ENCODE peak calls at places on chromosomes 11 and 22, in four cellular contexts. D is K562, P is SK-N-SH, W is GM12878. B is an unnamed sample.

GRCh38 chr22:49464024-49464423 is 363.6 kb downstream of the BRD1 start:
- DNase-seq in D (no peak), P (no peak), W (no peak), B (no peak)

GRCh38 chr11:122197055-122197987 is 81.3 kb upstream of the BLID start:
- DNase-seq in D (no peak), P (no peak), W (no peak), B (no peak)

GRCh38 chr11:105226062-105226461 is 86.5 kb upstream of the CARD18 start:
- DNase-seq in D (no peak), P (no peak), W (no peak), B (no peak)

GRCh38 chr11:65590240-65590738 is 5.3 kb downstream of the KCNK7 start:
- DNase-seq in D (no peak), P (no peak), W (no peak), B (no peak)

GRCh38 chr11:134393638-134394037 is 18.4 kb downstream of the B3GAT1 start:
- DNase-seq in D (peak; percentile 56), P (peak; percentile 81), W (no peak), B (peak; percentile 33)

GRCh38 chr11:108019870-108020540 is 11.3 kb downstream of the CUL5 start:
- DNase-seq in D (peak; percentile 79), P (no peak), W (no peak), B (no peak)

GRCh38 chr11:107496011-107496410 is 38.4 kb upstream of the CWF19L2 start:
- DNase-seq in D (no peak), P (no peak), W (no peak), B (no peak)

GRCh38 chr22:19959043-19959586 is 17.5 kb upstream of the TXNRD2 start:
- DNase-seq in D (peak; percentile 100), P (peak; percentile 32), W (no peak), B (peak; percentile 98)

GRCh38 chr11:118353084-118353710 is 6.2 kb upstream of the UBE4A start:
- DNase-seq in D (peak; percentile 37), P (peak; percentile 20), W (no peak), B (no peak)

GRCh38 chr11:47464479-47464878 is 15.5 kb upstream of the RAPSN start:
- DNase-seq in D (peak; percentile 16), P (no peak), W (no peak), B (peak; percentile 20)

DNA sequence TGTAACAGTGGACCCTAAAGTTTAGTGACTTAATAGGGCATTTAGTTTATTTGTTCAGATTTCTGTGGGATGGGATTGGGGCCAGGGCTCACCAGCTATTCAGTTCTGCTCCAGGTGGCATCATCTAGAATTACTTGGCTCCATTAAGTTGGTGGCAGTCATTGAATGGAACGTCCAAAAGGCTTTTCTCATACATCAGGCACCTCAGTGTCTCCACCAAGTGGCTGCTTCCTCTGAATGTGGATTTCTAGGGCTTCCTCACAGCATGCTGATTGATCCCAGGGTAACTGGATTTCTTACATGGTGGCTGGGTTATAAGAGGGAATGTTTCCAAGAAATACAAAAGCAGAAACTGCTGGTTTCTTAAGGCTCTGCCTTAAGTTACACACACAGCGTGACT is 34.7 kb downstream of the USP47 start:
- DNase-seq in D (peak; percentile 59), P (no peak), W (no peak), B (no peak)
- TF ChIP-seq CTCF in D (peak; percentile 58), P (no peak), W (peak; percentile 29), B (no peak)

GRCh38 chr22:41528132-41528766 is 16.0 kb downstream of the POLR3H start:
- DNase-seq in D (no peak), P (no peak), W (no peak), B (no peak)
- TF ChIP-seq USF1 in D (no peak), P (no peak), W (no peak), B (no peak)

DNA sequence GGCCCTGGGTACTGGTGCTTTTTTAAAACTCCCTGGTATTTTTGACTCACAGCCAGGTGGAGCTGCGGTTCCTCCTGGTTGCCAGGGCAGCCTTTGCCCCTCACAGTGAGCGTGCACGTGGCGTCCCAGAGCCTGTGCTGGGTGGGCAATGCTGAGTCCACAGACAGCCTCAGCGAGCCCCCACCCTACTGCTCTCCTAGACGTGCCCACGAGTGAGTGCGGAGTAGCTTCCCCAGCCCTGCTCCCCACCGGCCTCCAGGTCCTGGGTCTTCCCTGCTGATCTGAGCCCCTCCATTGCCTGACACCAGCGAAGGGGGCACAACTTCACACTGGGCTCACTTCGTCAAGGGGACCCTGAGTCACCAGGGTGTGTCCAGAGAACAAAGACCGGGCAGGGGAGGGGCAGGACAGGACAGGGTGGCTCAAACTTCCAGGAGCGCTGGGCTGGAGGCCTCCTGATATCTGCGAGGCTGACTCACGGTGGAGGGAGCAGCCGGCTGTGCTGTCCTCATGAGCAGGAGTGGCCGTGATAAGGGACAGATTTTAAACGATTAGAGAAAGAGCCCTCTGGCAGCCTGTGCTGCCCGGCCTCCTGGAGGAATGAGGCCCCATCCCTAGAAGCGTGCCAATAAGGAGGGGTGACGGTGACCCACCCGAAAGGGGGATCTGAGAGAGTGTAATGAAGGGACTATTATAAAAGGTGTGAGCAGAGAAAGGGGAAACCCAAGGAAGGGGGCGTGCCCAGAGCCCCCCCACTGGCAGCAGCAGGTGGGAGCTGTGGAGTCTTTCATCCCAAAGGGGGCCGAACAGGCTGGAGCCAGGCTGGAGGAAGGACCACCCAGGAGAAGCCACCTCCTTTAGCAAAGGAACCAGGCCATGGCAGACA is 129.3 kb upstream of the FGF3 start:
- DNase-seq in D (peak; percentile 91), P (peak; percentile 50), W (no peak), B (no peak)
- TF ChIP-seq CTCF in D (no peak), P (no peak), W (no peak), B (no peak)

GRCh38 chr11:68524681-68525080 is 64.1 kb downstream of the PPP6R3 start:
- DNase-seq in D (no peak), P (peak; percentile 21), W (no peak), B (no peak)
- TF ChIP-seq USF1 in D (no peak), P (no peak), W (no peak), B (no peak)

GRCh38 chr11:72350752-72351151 is 83.6 kb downstream of the CLPB start:
- DNase-seq in D (no peak), P (no peak), W (no peak), B (no peak)

GRCh38 chr11:72352859-72353551 is 81.3 kb downstream of the CLPB start:
- DNase-seq in D (peak; percentile 44), P (peak; percentile 51), W (peak; percentile 47), B (peak; percentile 47)

GRCh38 chr11:72349616-72350218 is 84.6 kb downstream of the CLPB start:
- DNase-seq in D (peak; percentile 64), P (peak; percentile 68), W (no peak), B (no peak)

GRCh38 chr11:72354356-72355115 is 79.8 kb downstream of the CLPB start:
- DNase-seq in D (no peak), P (no peak), W (no peak), B (no peak)

DNA sequence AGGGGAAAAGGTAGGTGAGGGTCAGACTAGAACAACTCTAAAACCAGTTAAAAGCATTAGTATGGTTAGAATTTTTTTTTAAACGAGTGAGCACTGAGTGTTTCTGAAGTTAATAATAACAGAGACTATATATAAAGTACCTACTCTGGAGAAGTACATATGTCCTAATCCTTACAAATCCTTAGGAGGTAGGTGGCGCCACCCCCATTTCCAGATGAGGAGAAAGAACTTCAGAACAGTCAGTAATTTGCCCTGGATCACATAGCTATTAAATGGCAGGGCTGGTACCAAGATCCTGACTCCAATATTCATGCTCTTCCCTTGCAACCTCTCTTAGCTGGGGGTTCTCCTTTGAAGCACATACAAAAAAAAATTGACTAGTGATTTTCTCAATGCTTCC is 80.5 kb downstream of the CLPB start:
- DNase-seq in D (no peak), P (no peak), W (no peak), B (peak; percentile 47)
- TF ChIP-seq CTCF in D (no peak), P (peak; percentile 51), W (no peak), B (no peak)

GRCh38 chr11:69356703-69357457 is 62.9 kb downstream of the MYEOV start:
- DNase-seq in D (no peak), P (no peak), W (no peak), B (no peak)

GRCh38 chr11:69355959-69356702 is 62.2 kb downstream of the MYEOV start:
- DNase-seq in D (no peak), P (no peak), W (no peak), B (no peak)

GRCh38 chr11:69353696-69354544 is 60.0 kb downstream of the MYEOV start:
- DNase-seq in D (no peak), P (peak; percentile 49), W (no peak), B (no peak)

GRCh38 chr11:69354545-69354897 is 60.6 kb downstream of the MYEOV start:
- DNase-seq in D (no peak), P (no peak), W (no peak), B (no peak)

GRCh38 chr11:69355346-69355940 is 61.5 kb downstream of the MYEOV start:
- DNase-seq in D (no peak), P (no peak), W (no peak), B (no peak)
- TF ChIP-seq USF1 in D (no peak), P (no peak), W (no peak), B (no peak)

DNA sequence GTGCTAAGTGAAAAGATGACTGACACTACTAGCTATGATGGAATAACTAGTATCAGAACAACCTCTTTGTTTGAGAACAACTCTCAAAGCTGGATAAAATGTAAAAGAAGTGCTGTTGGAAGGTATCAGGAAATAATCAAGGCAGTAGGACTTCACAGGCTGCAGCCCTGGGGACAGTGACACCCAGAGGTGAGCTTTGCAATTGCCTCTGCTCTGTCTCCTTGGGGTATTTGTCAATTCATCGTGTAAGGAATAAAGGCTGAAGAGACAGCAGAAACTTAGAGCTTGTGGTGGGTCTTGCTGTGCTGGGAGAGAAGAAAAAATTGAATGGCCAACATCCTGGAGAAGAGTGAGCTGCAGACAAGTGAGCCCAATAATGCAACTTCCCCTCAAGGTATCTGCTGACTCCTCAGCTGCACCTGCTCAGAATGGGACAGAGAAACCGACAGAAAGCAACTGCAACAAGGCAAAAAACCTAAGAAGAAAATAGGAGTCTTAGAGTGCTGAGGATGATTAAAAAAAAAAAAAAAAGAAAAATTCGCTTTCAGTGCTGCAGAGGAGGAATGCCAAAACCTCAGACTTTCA is 141.1 kb downstream of the RCN1 start:
- DNase-seq in D (peak; percentile 48), P (peak; percentile 33), W (no peak), B (peak; percentile 64)
- TF ChIP-seq CTCF in D (peak; percentile 75), P (peak; percentile 69), W (peak; percentile 86), B (peak; percentile 56)

DNA sequence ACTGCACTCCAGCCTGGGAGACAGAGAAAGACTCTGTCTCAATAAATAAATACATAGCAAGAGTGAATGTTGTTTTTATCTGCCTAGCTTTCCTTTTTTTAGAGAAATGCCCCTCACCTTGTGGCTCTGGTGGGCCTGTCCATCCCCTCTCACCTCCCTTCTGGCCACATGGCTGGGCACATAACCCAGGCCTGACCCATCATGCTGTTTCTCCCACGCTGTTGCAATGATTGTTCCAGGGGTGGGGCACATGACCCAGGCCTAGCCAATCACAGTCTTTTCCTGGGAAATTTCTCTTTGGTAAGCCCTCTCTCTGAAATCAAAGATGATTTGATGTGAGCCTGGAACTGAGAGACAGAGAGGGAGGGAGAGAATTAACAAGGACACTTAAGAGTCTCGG is 5.5 kb upstream of the CYTH4 start:
- DNase-seq in D (no peak), P (no peak), W (no peak), B (no peak)
- TF ChIP-seq USF1 in D (peak; percentile 87), P (peak; percentile 80), W (peak; percentile 60), B (peak; percentile 83)

GRCh38 chr11:44934110-44934509 is 16.6 kb downstream of the TP53I11 start:
- DNase-seq in D (no peak), P (no peak), W (no peak), B (no peak)

GRCh38 chr11:44938066-44938691 is 12.5 kb downstream of the TP53I11 start:
- DNase-seq in D (no peak), P (no peak), W (no peak), B (no peak)

GRCh38 chr11:44934735-44935250 is 15.9 kb downstream of the TP53I11 start:
- DNase-seq in D (no peak), P (no peak), W (no peak), B (no peak)

GRCh38 chr11:44936951-44937543 is 13.6 kb downstream of the TP53I11 start:
- DNase-seq in D (no peak), P (no peak), W (no peak), B (no peak)

GRCh38 chr11:44936527-44936926 is 14.2 kb downstream of the TP53I11 start:
- DNase-seq in D (peak; percentile 82), P (peak; percentile 91), W (no peak), B (peak; percentile 93)
- TF ChIP-seq CTCF in D (peak; percentile 85), P (peak; percentile 89), W (peak; percentile 86), B (peak; percentile 94)